ENCODE peak calls at places on chromosome 19, in six cellular contexts. One of them, this sample, is unnamed.

GRCh38 chr19:46861691-46862503 is 1.1 kb downstream of the ARHGAP35 start:
- DNase-seq in GM13976: no peak
- DNase-seq in spleen: no peak
- DNase-seq in stimulated activated CD4-positive, alpha-beta T cell treated with anti-CD3 and anti-CD28 coated beads, Interleukin-1b, Interleukin-23, amount 100 ng/mL, for 1 hour: no peak
- DNase-seq in breast epithelium: no peak
- DNase-seq in posterior cingulate gyrus: no peak
- DNase-seq in this sample: peak; percentile 53

GRCh38 chr19:47188507-47189033 is 42.4 kb downstream of the BBC3 start:
- DNase-seq in GM13976: no peak
- DNase-seq in spleen: no peak
- DNase-seq in stimulated activated CD4-positive, alpha-beta T cell treated with anti-CD3 and anti-CD28 coated beads, Interleukin-1b, Interleukin-23, amount 100 ng/mL, for 1 hour: no peak
- DNase-seq in breast epithelium: no peak
- DNase-seq in posterior cingulate gyrus: no peak
- DNase-seq in this sample: no peak

GRCh38 chr19:45071969-45072790 is 4.1 kb downstream of the ZNF296 start:
- DNase-seq in GM13976: no peak
- DNase-seq in spleen: no peak
- DNase-seq in stimulated activated CD4-positive, alpha-beta T cell treated with anti-CD3 and anti-CD28 coated beads, Interleukin-1b, Interleukin-23, amount 100 ng/mL, for 1 hour: no peak
- DNase-seq in breast epithelium: peak; percentile 67
- DNase-seq in posterior cingulate gyrus: no peak
- DNase-seq in this sample: no peak

GRCh38 chr19:54606230-54606629 is 12.8 kb downstream of the LILRA1 start:
- DNase-seq in GM13976: no peak
- DNase-seq in spleen: no peak
- DNase-seq in stimulated activated CD4-positive, alpha-beta T cell treated with anti-CD3 and anti-CD28 coated beads, Interleukin-1b, Interleukin-23, amount 100 ng/mL, for 1 hour: no peak
- DNase-seq in breast epithelium: no peak
- DNase-seq in posterior cingulate gyrus: no peak
- DNase-seq in this sample: no peak

GRCh38 chr19:5460748-5461147 is 5.5 kb downstream of the ZNRF4 start:
- DNase-seq in GM13976: no peak
- DNase-seq in spleen: no peak
- DNase-seq in stimulated activated CD4-positive, alpha-beta T cell treated with anti-CD3 and anti-CD28 coated beads, Interleukin-1b, Interleukin-23, amount 100 ng/mL, for 1 hour: no peak
- DNase-seq in breast epithelium: no peak
- DNase-seq in posterior cingulate gyrus: peak; percentile 44
- DNase-seq in this sample: no peak

GRCh38 chr19:18606281-18607221 is at the start of gene CRLF1:
- DNase-seq in GM13976: no peak
- DNase-seq in spleen: no peak
- DNase-seq in stimulated activated CD4-positive, alpha-beta T cell treated with anti-CD3 and anti-CD28 coated beads, Interleukin-1b, Interleukin-23, amount 100 ng/mL, for 1 hour: no peak
- DNase-seq in breast epithelium: no peak
- DNase-seq in posterior cingulate gyrus: peak; percentile 42
- DNase-seq in this sample: no peak

GRCh38 chr19:670609-671075 is 5.5 kb upstream of the FSTL3 start:
- DNase-seq in GM13976: no peak
- DNase-seq in spleen: no peak
- DNase-seq in stimulated activated CD4-positive, alpha-beta T cell treated with anti-CD3 and anti-CD28 coated beads, Interleukin-1b, Interleukin-23, amount 100 ng/mL, for 1 hour: no peak
- DNase-seq in breast epithelium: no peak
- DNase-seq in posterior cingulate gyrus: no peak
- DNase-seq in this sample: no peak

GRCh38 chr19:13881692-13882418 is 4.9 kb downstream of the NANOS3 start:
- DNase-seq in GM13976: peak; percentile 50
- DNase-seq in spleen: no peak
- DNase-seq in stimulated activated CD4-positive, alpha-beta T cell treated with anti-CD3 and anti-CD28 coated beads, Interleukin-1b, Interleukin-23, amount 100 ng/mL, for 1 hour: no peak
- DNase-seq in breast epithelium: no peak
- DNase-seq in posterior cingulate gyrus: peak; percentile 63
- DNase-seq in this sample: peak; percentile 20

GRCh38 chr19:30112171-30112570 is 170.1 kb downstream of the URI1 start:
- DNase-seq in GM13976: no peak
- DNase-seq in spleen: peak; percentile 50
- DNase-seq in stimulated activated CD4-positive, alpha-beta T cell treated with anti-CD3 and anti-CD28 coated beads, Interleukin-1b, Interleukin-23, amount 100 ng/mL, for 1 hour: no peak
- DNase-seq in breast epithelium: no peak
- DNase-seq in posterior cingulate gyrus: no peak
- DNase-seq in this sample: no peak

GRCh38 chr19:11921852-11922495 is 2.9 kb upstream of the ZNF700 start:
- DNase-seq in GM13976: no peak
- DNase-seq in spleen: no peak
- DNase-seq in stimulated activated CD4-positive, alpha-beta T cell treated with anti-CD3 and anti-CD28 coated beads, Interleukin-1b, Interleukin-23, amount 100 ng/mL, for 1 hour: no peak
- DNase-seq in breast epithelium: no peak
- DNase-seq in posterior cingulate gyrus: no peak
- DNase-seq in this sample: no peak

GRCh38 chr19:50252111-50252886 is 48.9 kb downstream of the MYH14 start:
- DNase-seq in GM13976: peak; percentile 60
- DNase-seq in spleen: no peak
- DNase-seq in stimulated activated CD4-positive, alpha-beta T cell treated with anti-CD3 and anti-CD28 coated beads, Interleukin-1b, Interleukin-23, amount 100 ng/mL, for 1 hour: no peak
- DNase-seq in breast epithelium: no peak
- DNase-seq in posterior cingulate gyrus: no peak
- DNase-seq in this sample: no peak

GRCh38 chr19:39953915-39954314 is 17.1 kb upstream of the PSMC4 start:
- DNase-seq in GM13976: no peak
- DNase-seq in spleen: no peak
- DNase-seq in stimulated activated CD4-positive, alpha-beta T cell treated with anti-CD3 and anti-CD28 coated beads, Interleukin-1b, Interleukin-23, amount 100 ng/mL, for 1 hour: no peak
- DNase-seq in breast epithelium: no peak
- DNase-seq in posterior cingulate gyrus: no peak
- DNase-seq in this sample: no peak

GRCh38 chr19:49214701-49215100 is 57.1 kb downstream of the TRPM4 start:
- DNase-seq in GM13976: peak; percentile 56
- DNase-seq in spleen: peak; percentile 18
- DNase-seq in stimulated activated CD4-positive, alpha-beta T cell treated with anti-CD3 and anti-CD28 coated beads, Interleukin-1b, Interleukin-23, amount 100 ng/mL, for 1 hour: no peak
- DNase-seq in breast epithelium: no peak
- DNase-seq in posterior cingulate gyrus: no peak
- DNase-seq in this sample: no peak

GRCh38 chr19:46785054-46785979 is 3.1 kb downstream of the SLC1A5 start:
- DNase-seq in GM13976: no peak
- DNase-seq in spleen: no peak
- DNase-seq in stimulated activated CD4-positive, alpha-beta T cell treated with anti-CD3 and anti-CD28 coated beads, Interleukin-1b, Interleukin-23, amount 100 ng/mL, for 1 hour: no peak
- DNase-seq in breast epithelium: no peak
- DNase-seq in posterior cingulate gyrus: no peak
- DNase-seq in this sample: no peak

GRCh38 chr19:39007096-39007495 is 25.3 kb downstream of the FBXO27 start:
- DNase-seq in GM13976: no peak
- DNase-seq in spleen: no peak
- DNase-seq in stimulated activated CD4-positive, alpha-beta T cell treated with anti-CD3 and anti-CD28 coated beads, Interleukin-1b, Interleukin-23, amount 100 ng/mL, for 1 hour: no peak
- DNase-seq in breast epithelium: no peak
- DNase-seq in posterior cingulate gyrus: no peak
- DNase-seq in this sample: no peak

GRCh38 chr19:1279782-1280341 is 4.5 kb downstream of the FAM174C start:
- DNase-seq in GM13976: peak; percentile 92
- DNase-seq in spleen: peak; percentile 95
- DNase-seq in stimulated activated CD4-positive, alpha-beta T cell treated with anti-CD3 and anti-CD28 coated beads, Interleukin-1b, Interleukin-23, amount 100 ng/mL, for 1 hour: peak; percentile 57
- DNase-seq in breast epithelium: peak; percentile 79
- DNase-seq in posterior cingulate gyrus: peak; percentile 96
- DNase-seq in this sample: peak; percentile 81

GRCh38 chr19:41537789-41538188 is 38.2 kb upstream of the CEACAM21 start:
- DNase-seq in GM13976: no peak
- DNase-seq in spleen: no peak
- DNase-seq in stimulated activated CD4-positive, alpha-beta T cell treated with anti-CD3 and anti-CD28 coated beads, Interleukin-1b, Interleukin-23, amount 100 ng/mL, for 1 hour: no peak
- DNase-seq in breast epithelium: no peak
- DNase-seq in posterior cingulate gyrus: no peak
- DNase-seq in this sample: no peak

GRCh38 chr19:45670670-45671453 is 2.8 kb downstream of the GIPR start:
- DNase-seq in GM13976: peak; percentile 99
- DNase-seq in spleen: peak; percentile 85
- DNase-seq in stimulated activated CD4-positive, alpha-beta T cell treated with anti-CD3 and anti-CD28 coated beads, Interleukin-1b, Interleukin-23, amount 100 ng/mL, for 1 hour: no peak
- DNase-seq in breast epithelium: peak; percentile 83
- DNase-seq in posterior cingulate gyrus: peak; percentile 90
- DNase-seq in this sample: peak; percentile 69

GRCh38 chr19:38433268-38433733 is at the start of gene RYR1:
- DNase-seq in GM13976: peak; percentile 91
- DNase-seq in spleen: peak; percentile 91
- DNase-seq in stimulated activated CD4-positive, alpha-beta T cell treated with anti-CD3 and anti-CD28 coated beads, Interleukin-1b, Interleukin-23, amount 100 ng/mL, for 1 hour: no peak
- DNase-seq in breast epithelium: no peak
- DNase-seq in posterior cingulate gyrus: peak; percentile 90
- DNase-seq in this sample: no peak

GRCh38 chr19:41886761-41887710 is 4.1 kb downstream of the ARHGEF1 start:
- DNase-seq in GM13976: peak; percentile 72
- DNase-seq in spleen: peak; percentile 91
- DNase-seq in stimulated activated CD4-positive, alpha-beta T cell treated with anti-CD3 and anti-CD28 coated beads, Interleukin-1b, Interleukin-23, amount 100 ng/mL, for 1 hour: peak; percentile 34
- DNase-seq in breast epithelium: no peak
- DNase-seq in posterior cingulate gyrus: no peak
- DNase-seq in this sample: no peak

GRCh38 chr19:44356383-44357111 is at the start of gene ZNF112:
- DNase-seq in GM13976: no peak
- DNase-seq in spleen: peak; percentile 85
- DNase-seq in stimulated activated CD4-positive, alpha-beta T cell treated with anti-CD3 and anti-CD28 coated beads, Interleukin-1b, Interleukin-23, amount 100 ng/mL, for 1 hour: no peak
- DNase-seq in breast epithelium: peak; percentile 81
- DNase-seq in posterior cingulate gyrus: peak; percentile 96
- DNase-seq in this sample: peak; percentile 45

GRCh38 chr19:39946532-39946931 is 12.1 kb upstream of the FCGBP start:
- DNase-seq in GM13976: no peak
- DNase-seq in spleen: no peak
- DNase-seq in stimulated activated CD4-positive, alpha-beta T cell treated with anti-CD3 and anti-CD28 coated beads, Interleukin-1b, Interleukin-23, amount 100 ng/mL, for 1 hour: no peak
- DNase-seq in breast epithelium: no peak
- DNase-seq in posterior cingulate gyrus: no peak
- DNase-seq in this sample: no peak

GRCh38 chr19:11378319-11379189 is 4.1 kb downstream of the SWSAP1 start:
- DNase-seq in GM13976: peak; percentile 36
- DNase-seq in spleen: peak; percentile 86
- DNase-seq in stimulated activated CD4-positive, alpha-beta T cell treated with anti-CD3 and anti-CD28 coated beads, Interleukin-1b, Interleukin-23, amount 100 ng/mL, for 1 hour: no peak
- DNase-seq in breast epithelium: no peak
- DNase-seq in posterior cingulate gyrus: peak; percentile 88
- DNase-seq in this sample: no peak

GRCh38 chr19:3655402-3656072 is 28.9 kb upstream of the CACTIN start:
- DNase-seq in GM13976: no peak
- DNase-seq in spleen: no peak
- DNase-seq in stimulated activated CD4-positive, alpha-beta T cell treated with anti-CD3 and anti-CD28 coated beads, Interleukin-1b, Interleukin-23, amount 100 ng/mL, for 1 hour: no peak
- DNase-seq in breast epithelium: no peak
- DNase-seq in posterior cingulate gyrus: peak; percentile 95
- DNase-seq in this sample: peak; percentile 57

GRCh38 chr19:4911314-4911713 is 2.0 kb downstream of the UHRF1 start:
- DNase-seq in GM13976: no peak
- DNase-seq in spleen: no peak
- DNase-seq in stimulated activated CD4-positive, alpha-beta T cell treated with anti-CD3 and anti-CD28 coated beads, Interleukin-1b, Interleukin-23, amount 100 ng/mL, for 1 hour: no peak
- DNase-seq in breast epithelium: no peak
- DNase-seq in posterior cingulate gyrus: no peak
- DNase-seq in this sample: no peak

GRCh38 chr19:34645551-34645950 is 31.4 kb downstream of the SCGB2B2 start:
- DNase-seq in GM13976: no peak
- DNase-seq in spleen: no peak
- DNase-seq in stimulated activated CD4-positive, alpha-beta T cell treated with anti-CD3 and anti-CD28 coated beads, Interleukin-1b, Interleukin-23, amount 100 ng/mL, for 1 hour: no peak
- DNase-seq in breast epithelium: no peak
- DNase-seq in posterior cingulate gyrus: no peak
- DNase-seq in this sample: no peak

This sample was measured in nucleus accumbens.